ENCODE peak calls at places on chromosomes 4 and X, in five cellular contexts. G is psoas muscle, S is PC-3, B is neural progenitor cell, O is Peyer's patch. C is an unnamed sample.
A peak's percentile ranks its signal among the peaks of the same experiment; 100 is the strongest.

GRCh38 chrX:119654112-119654531 is 38.8 kb downstream of the SEPTIN6 start:
- DNase-seq in G (peak; percentile 39), S (no peak), B (peak; percentile 65), O (no peak), C (no peak)

GRCh38 chrX:67426946-67427345 is 116.9 kb upstream of the AR start:
- DNase-seq in G (no peak), S (no peak), B (peak; percentile 1), O (no peak), C (no peak)

GRCh38 chr4:10366628-10367027 is 90.6 kb downstream of the ZNF518B start:
- DNase-seq in G (no peak), S (no peak), B (no peak), O (no peak), C (no peak)

GRCh38 chr4:76341063-76341462 is 34.5 kb downstream of the STBD1 start:
- DNase-seq in G (no peak), S (peak; percentile 35), B (no peak), O (no peak), C (no peak)

GRCh38 chrX:46791927-46792825 is 33.3 kb upstream of the SLC9A7 start:
- DNase-seq in G (no peak), S (peak; percentile 96), B (peak; percentile 32), O (peak; percentile 49), C (no peak)

GRCh38 chrX:55142919-55143310 is 54.1 kb downstream of the PAGE2 start:
- DNase-seq in G (no peak), S (no peak), B (no peak), O (no peak), C (no peak)

GRCh38 chr4:21790437-21791029 is 158.0 kb downstream of the KCNIP4 start:
- DNase-seq in G (no peak), S (peak; percentile 78), B (peak; percentile 10), O (no peak), C (no peak)

GRCh38 chr4:167966161-167966560 is 126.2 kb upstream of the ANXA10 start:
- DNase-seq in G (no peak), S (peak; percentile 56), B (no peak), O (no peak), C (no peak)

GRCh38 chr4:31156221-31156620 is 436.1 kb downstream of the PCDH7 start:
- DNase-seq in G (no peak), S (no peak), B (no peak), O (no peak), C (no peak)

GRCh38 chrX:13752141-13752540 is 17.6 kb downstream of the OFD1 start:
- DNase-seq in G (no peak), S (peak; percentile 82), B (no peak), O (no peak), C (no peak)

GRCh38 chr4:105149771-105150170 is 3.1 kb downstream of the TET2 start:
- DNase-seq in G (no peak), S (no peak), B (no peak), O (no peak), C (no peak)

GRCh38 chr4:183164963-183165362 is 65.9 kb downstream of the WWC2 start:
- DNase-seq in G (no peak), S (no peak), B (no peak), O (no peak), C (peak; percentile 74)

GRCh38 chr4:61202100-61202637 is 2.0 kb downstream of the ADGRL3 start:
- DNase-seq in G (no peak), S (peak; percentile 14), B (peak; percentile 62), O (peak; percentile 43), C (no peak)

GRCh38 chr4:120723986-120724385 is 198.5 kb downstream of the PRDM5 start:
- DNase-seq in G (no peak), S (no peak), B (no peak), O (no peak), C (no peak)

GRCh38 chrX:19440713-19441112 is 74.6 kb downstream of the MAP3K15 start:
- DNase-seq in G (no peak), S (peak; percentile 13), B (no peak), O (no peak), C (no peak)

GRCh38 chr4:55838356-55838755 is 15.1 kb upstream of the EXOC1 start:
- DNase-seq in G (no peak), S (no peak), B (no peak), O (no peak), C (no peak)

GRCh38 chr4:138222041-138222440 is 20.1 kb downstream of the SLC7A11 start:
- DNase-seq in G (no peak), S (peak; percentile 18), B (no peak), O (no peak), C (no peak)

GRCh38 chrX:21926527-21927278 is 13.8 kb upstream of the SMS start:
- DNase-seq in G (no peak), S (peak; percentile 96), B (no peak), O (no peak), C (no peak)

GRCh38 chr4:4406455-4407298 is 19.8 kb downstream of the NSG1 start:
- DNase-seq in G (no peak), S (no peak), B (no peak), O (no peak), C (no peak)

GRCh38 chrX:103831803-103832544 is at the start of gene RAB9B:
- DNase-seq in G (peak; percentile 63), S (peak; percentile 22), B (peak; percentile 77), O (peak; percentile 82), C (peak; percentile 45)

GRCh38 chrX:68693481-68694410 is 46.3 kb downstream of the STARD8 start:
- DNase-seq in G (peak; percentile 82), S (peak; percentile 29), B (peak; percentile 90), O (peak; percentile 71), C (peak; percentile 70)

GRCh38 chr4:73701116-73701515 is 39.3 kb upstream of the CXCL8 start:
- DNase-seq in G (no peak), S (peak; percentile 63), B (no peak), O (no peak), C (no peak)

GRCh38 chr4:32454482-32454881 is 1734.3 kb downstream of the PCDH7 start:
- DNase-seq in G (no peak), S (no peak), B (no peak), O (no peak), C (no peak)

GRCh38 chrX:120251471-120252011 is 929 bp downstream of the ZBTB33 start:
- DNase-seq in G (peak; percentile 11), S (peak; percentile 68), B (peak; percentile 30), O (peak; percentile 61), C (no peak)

GRCh38 chr4:25810815-25811690 is 51.7 kb downstream of the SEL1L3 start:
- DNase-seq in G (no peak), S (peak; percentile 59), B (no peak), O (no peak), C (no peak)

GRCh38 chrX:70826715-70827114 is 81.8 kb downstream of the TEX11 start:
- DNase-seq in G (no peak), S (no peak), B (no peak), O (no peak), C (no peak)

GRCh38 chr4:6221296-6221850 is 21.0 kb upstream of the JAKMIP1 start:
- DNase-seq in G (no peak), S (no peak), B (peak; percentile 36), O (peak; percentile 25), C (no peak)

GRCh38 chr4:82358773-82359324 is 14.9 kb downstream of the HNRNPD start:
- DNase-seq in G (no peak), S (no peak), B (no peak), O (no peak), C (no peak)

GRCh38 chr4:82357640-82358039 is 16.2 kb downstream of the HNRNPD start:
- DNase-seq in G (no peak), S (no peak), B (no peak), O (no peak), C (no peak)

GRCh38 chr4:82360298-82361177 is 13.3 kb downstream of the HNRNPD start:
- DNase-seq in G (no peak), S (peak; percentile 40), B (peak; percentile 67), O (no peak), C (no peak)

GRCh38 chr4:82363896-82364487 is 9.8 kb downstream of the HNRNPD start:
- DNase-seq in G (no peak), S (no peak), B (no peak), O (no peak), C (no peak)

GRCh38 chr4:82362565-82362964 is 11.2 kb downstream of the HNRNPD start:
- DNase-seq in G (no peak), S (no peak), B (no peak), O (no peak), C (no peak)
- H3K4me1 ChIP-seq in G (peaks cover 83% of the 10 kb centered on the region), S (no peaks in the 10 kb centered on the region), B (peaks cover 24% of the 10 kb centered on the region), O (no peaks in the 10 kb centered on the region), C (peaks cover 12% of the 10 kb centered on the region)

GRCh38 chr4:761086-761485 is 55.5 kb downstream of the PCGF3 start:
- DNase-seq in G (no peak), S (no peak), B (no peak), O (no peak), C (no peak)

GRCh38 chr4:761739-762138 is 56.1 kb downstream of the PCGF3 start:
- DNase-seq in G (no peak), S (no peak), B (no peak), O (no peak), C (no peak)

GRCh38 chr4:763922-764321 is 58.3 kb downstream of the PCGF3 start:
- DNase-seq in G (peak; percentile 16), S (no peak), B (no peak), O (no peak), C (no peak)

GRCh38 chr4:763191-763810 is 57.7 kb downstream of the PCGF3 start:
- DNase-seq in G (peak; percentile 13), S (no peak), B (no peak), O (no peak), C (no peak)

GRCh38 chr4:762211-763190 is 56.9 kb downstream of the PCGF3 start:
- DNase-seq in G (peak; percentile 8), S (peak; percentile 23), B (no peak), O (no peak), C (no peak)
- H3K27ac ChIP-seq in G (no peak overlapping the region), S (no peak overlapping the region), B (no peak overlapping the region), O (no peak overlapping the region), C (no peak overlapping the region)

DNA sequence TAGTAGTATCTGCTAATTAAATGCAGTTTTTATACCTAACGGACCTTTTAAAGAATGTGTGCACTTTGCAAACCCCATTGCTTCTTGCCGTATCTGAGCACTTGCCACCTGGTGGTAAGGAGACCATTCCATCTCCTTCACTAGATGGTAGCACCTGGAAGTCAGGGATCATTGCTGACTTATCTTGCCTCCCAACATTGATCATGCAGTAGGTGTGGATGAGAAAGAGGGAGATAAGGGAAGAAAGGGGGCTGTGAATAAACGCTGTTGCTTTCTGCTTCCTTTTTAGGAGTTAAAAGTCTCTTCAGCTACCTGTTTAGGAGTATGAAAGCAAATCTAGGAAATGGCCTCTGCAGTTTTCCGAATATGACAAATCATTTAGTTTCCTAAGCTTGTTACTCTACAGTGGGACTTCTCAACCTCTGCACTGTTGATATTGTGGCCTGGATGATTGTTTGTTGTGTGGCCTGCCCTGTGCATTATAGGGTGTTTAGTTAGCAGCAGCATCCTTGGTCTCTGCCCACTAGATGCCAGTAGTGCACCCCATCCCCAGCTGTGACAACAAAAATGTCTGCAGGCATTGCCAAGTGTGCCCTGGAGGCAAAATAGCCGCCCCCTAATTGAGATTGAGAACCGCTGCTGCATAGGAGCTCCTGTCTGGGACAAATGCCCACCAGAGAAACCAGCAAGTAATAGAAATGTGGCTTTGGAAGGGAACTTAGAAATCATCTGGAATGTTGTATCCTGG is 38.8 kb downstream of the GAB1 start:
- DNase-seq in G (no peak), S (peak; percentile 55), B (peak; percentile 39), O (peak; percentile 71), C (peak; percentile 37)
- TF ChIP-seq CTCF in G (peak; percentile 35), S (peak; percentile 72), B (peak; percentile 38), O (peak; percentile 34), C (peak; percentile 3)

DNA sequence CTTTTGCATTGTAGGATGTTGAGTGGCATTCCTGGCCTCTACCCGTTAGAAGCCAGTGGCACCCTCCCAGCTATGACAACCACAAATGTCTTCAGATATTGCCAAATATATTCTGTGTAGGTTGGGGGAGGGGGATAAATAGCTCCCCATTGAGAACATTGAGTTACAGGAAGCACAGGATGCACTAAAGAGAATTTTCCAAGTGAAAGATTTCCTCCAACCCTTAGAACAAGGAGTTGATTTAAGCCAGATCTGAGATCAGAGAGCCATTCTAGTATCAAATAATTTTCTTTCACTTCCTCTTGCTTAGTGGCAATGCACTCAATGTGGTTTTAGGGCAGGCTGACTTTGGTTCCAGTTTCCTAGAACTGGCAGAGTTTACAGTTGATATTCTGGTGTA is 436.6 kb downstream of the C4orf33 start:
- DNase-seq in G (no peak), S (no peak), B (no peak), O (no peak), C (no peak)
- H3K4me1 ChIP-seq in G (no peaks in the 10 kb centered on the region), S (no peaks in the 10 kb centered on the region), B (no peaks in the 10 kb centered on the region), O (no peaks in the 10 kb centered on the region), C (no peaks in the 10 kb centered on the region)